ENCODE peak calls at places on chromosomes 3 and 15, in four cellular contexts. Q, J, U and O are unnamed samples.

GRCh38 chr15:92443381-92443780 is 49.7 kb downstream of the ST8SIA2 start:
- DNase-seq in Q (no peak), J (no peak), U (no peak), O (no peak)

GRCh38 chr3:127304121-127304744 is 16.4 kb upstream of the PRR20G start:
- DNase-seq in Q (no peak), J (no peak), U (no peak), O (no peak)

GRCh38 chr3:53709256-53709655 is 137.0 kb downstream of the CHDH start:
- DNase-seq in Q (no peak), J (no peak), U (no peak), O (no peak)

GRCh38 chr3:43753743-43754142 is 63.0 kb downstream of the ABHD5 start:
- DNase-seq in Q (no peak), J (no peak), U (no peak), O (no peak)

GRCh38 chr3:109336272-109336957 is 931 bp downstream of the DPPA4 start:
- DNase-seq in Q (no peak), J (no peak), U (no peak), O (no peak)

GRCh38 chr15:47186071-47186470 is 531.2 kb upstream of the SEMA6D start:
- DNase-seq in Q (no peak), J (no peak), U (no peak), O (no peak)

GRCh38 chr3:139633511-139633910 is 44.3 kb downstream of the NMNAT3 start:
- DNase-seq in Q (peak; percentile 17), J (no peak), U (no peak), O (no peak)

GRCh38 chr3:184155644-184156521 is 706 bp downstream of the DVL3 start:
- DNase-seq in Q (no peak), J (peak; percentile 51), U (peak; percentile 25), O (peak; percentile 38)

GRCh38 chr3:15451468-15452113 is 24.2 kb downstream of the EAF1 start:
- DNase-seq in Q (no peak), J (no peak), U (no peak), O (no peak)

GRCh38 chr3:126485956-126486884 is 10.5 kb upstream of the ZXDC start:
- DNase-seq in Q (no peak), J (no peak), U (no peak), O (no peak)

GRCh38 chr3:42873216-42873982 is 2.3 kb downstream of the CYP8B1 start:
- DNase-seq in Q (no peak), J (no peak), U (no peak), O (no peak)

GRCh38 chr3:72187131-72187530 is 402.2 kb upstream of the PROK2 start:
- DNase-seq in Q (no peak), J (no peak), U (no peak), O (no peak)

GRCh38 chr15:72487070-72487797 is 13.1 kb downstream of the ARIH1 start:
- DNase-seq in Q (no peak), J (no peak), U (no peak), O (no peak)

GRCh38 chr3:185150561-185150960 is 2.3 kb downstream of the C3orf70 start:
- DNase-seq in Q (no peak), J (no peak), U (no peak), O (no peak)

GRCh38 chr3:42118762-42119361 is 27.7 kb downstream of the TRAK1 start:
- DNase-seq in Q (peak; percentile 6), J (no peak), U (no peak), O (peak; percentile 22)

GRCh38 chr3:196398782-196399181 is 33.4 kb downstream of the UBXN7 start:
- DNase-seq in Q (no peak), J (no peak), U (no peak), O (no peak)

GRCh38 chr15:76116138-76116885 is 56.5 kb downstream of the TMEM266 start:
- DNase-seq in Q (no peak), J (no peak), U (no peak), O (no peak)

GRCh38 chr3:83514130-83514914 is 1444.5 kb upstream of the CADM2 start:
- DNase-seq in Q (no peak), J (no peak), U (no peak), O (no peak)

GRCh38 chr15:65326109-65326508 is 21.6 kb downstream of the RNU5B-1 start:
- DNase-seq in Q (peak; percentile 30), J (no peak), U (no peak), O (no peak)

GRCh38 chr3:136626448-136626847 is 125.7 kb downstream of the STAG1 start:
- DNase-seq in Q (no peak), J (no peak), U (no peak), O (no peak)

GRCh38 chr3:45509038-45509767 is 85.3 kb upstream of the LIMD1 start:
- DNase-seq in Q (peak; percentile 64), J (no peak), U (no peak), O (peak; percentile 47)

GRCh38 chr3:44948239-44948638 is 27.7 kb downstream of the ZDHHC3 start:
- DNase-seq in Q (no peak), J (no peak), U (no peak), O (no peak)

GRCh38 chr15:70503073-70503745 is 260.1 kb downstream of the UACA start:
- DNase-seq in Q (no peak), J (no peak), U (no peak), O (no peak)

GRCh38 chr3:152175576-152175883 is 93.2 kb upstream of the MBNL1 start:
- DNase-seq in Q (no peak), J (no peak), U (no peak), O (no peak)

GRCh38 chr15:99506399-99506798 is 59.4 kb upstream of the MEF2A start:
- DNase-seq in Q (no peak), J (no peak), U (no peak), O (no peak)

GRCh38 chr3:101284757-101285156 is 35.6 kb downstream of the IMPG2 start:
- DNase-seq in Q (no peak), J (no peak), U (no peak), O (no peak)

GRCh38 chr15:69612112-69612511 is 159.5 kb downstream of the RPLP1 start:
- DNase-seq in Q (no peak), J (no peak), U (no peak), O (no peak)

DNA sequence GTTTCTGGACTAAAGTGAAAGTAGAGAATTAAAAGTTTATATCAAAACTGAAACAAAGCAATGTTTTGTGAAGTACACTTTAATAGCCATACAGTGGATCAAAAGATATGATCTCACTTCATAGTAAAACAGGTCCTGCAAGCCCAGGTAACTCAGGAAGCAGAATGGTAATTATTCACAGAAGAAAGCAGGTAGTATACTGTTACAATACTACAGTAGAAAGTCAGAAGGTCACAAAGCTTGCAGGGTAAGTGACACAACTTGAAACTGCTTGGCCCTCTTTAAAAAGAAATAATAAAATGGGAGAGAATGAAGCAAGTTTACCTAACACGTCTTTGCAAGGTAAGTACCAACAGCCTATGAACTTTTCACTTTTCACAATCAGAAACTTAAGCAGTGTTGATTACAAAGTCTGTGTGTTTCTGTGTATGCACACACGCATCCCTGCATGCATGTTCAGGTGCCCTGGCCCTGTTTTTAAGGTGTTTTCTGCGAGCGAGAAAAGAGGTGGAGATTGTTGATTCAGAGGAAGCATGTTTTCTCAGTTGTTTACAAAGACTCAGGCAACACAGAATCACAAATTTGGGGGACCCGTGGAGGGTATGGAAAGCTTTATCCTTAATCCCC is at the start of gene NAALADL2:
- DNase-seq in Q (no peak), J (no peak), U (no peak), O (no peak)
- H3K27ac ChIP-seq in Q (no peak within 1 kb of the TSS), J (no peak within 1 kb of the TSS), U (no peak within 1 kb of the TSS), O (no peak within 1 kb of the TSS)

DNA sequence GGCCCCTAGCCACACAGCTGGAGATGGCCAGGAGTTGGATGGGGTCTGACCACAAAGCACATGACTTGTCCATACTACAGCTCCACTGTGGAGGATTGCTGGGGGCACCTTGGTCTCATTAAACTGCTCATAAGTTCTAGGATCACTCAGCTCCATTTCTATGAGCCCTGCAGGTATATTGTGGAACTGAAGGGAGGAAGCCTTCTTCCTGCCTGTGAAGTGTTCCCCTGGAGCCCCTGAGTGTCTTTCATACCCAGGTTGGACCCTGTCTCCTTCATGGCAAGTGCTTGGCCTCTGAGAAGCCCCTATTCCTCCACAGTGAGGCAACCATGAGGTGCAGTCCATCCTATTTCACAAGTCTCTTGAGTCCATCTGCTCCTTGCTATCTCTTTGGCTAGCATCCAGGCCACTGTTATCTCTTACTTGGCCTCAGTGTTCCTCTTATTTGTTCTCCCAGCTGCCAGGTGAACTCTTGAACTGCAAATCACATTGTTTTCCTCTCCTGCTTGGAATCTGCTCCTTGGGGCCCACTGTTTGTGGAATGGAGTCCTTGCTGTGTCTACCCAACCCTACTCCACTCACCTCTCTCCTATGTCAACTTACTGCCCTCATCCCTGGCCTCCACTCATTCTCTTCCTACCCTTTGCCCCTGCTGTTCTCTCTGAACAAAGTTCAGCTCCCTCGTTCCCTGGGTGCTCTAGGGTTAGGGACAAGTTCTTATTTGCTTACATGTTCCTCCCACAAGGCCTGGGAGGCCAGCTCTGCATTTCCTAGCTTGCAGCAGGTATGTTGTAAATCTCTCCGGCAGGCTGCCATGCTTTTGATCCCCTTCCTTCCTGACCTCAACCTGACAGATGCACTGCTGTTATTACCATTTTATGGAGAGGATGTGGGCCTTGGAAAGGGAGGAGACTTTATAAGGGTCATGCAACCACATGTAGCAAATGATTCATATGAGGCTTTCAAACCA is 1.2 kb downstream of the ACOX2 start:
- DNase-seq in Q (no peak), J (no peak), U (no peak), O (no peak)
- H3K27ac ChIP-seq in Q (no peak overlapping the region), J (peak overlapping the region; percentile 80), U (no peak overlapping the region), O (no peak overlapping the region)

GRCh38 chr3:195160257-195160898 is 110.6 kb downstream of the XXYLT1 start:
- DNase-seq in Q (no peak), J (no peak), U (no peak), O (no peak)

GRCh38 chr3:195160908-195161434 is 110.0 kb downstream of the XXYLT1 start:
- DNase-seq in Q (no peak), J (no peak), U (no peak), O (no peak)

GRCh38 chr3:195156286-195156890 is 114.6 kb downstream of the XXYLT1 start:
- DNase-seq in Q (no peak), J (no peak), U (no peak), O (peak; percentile 4)

GRCh38 chr3:195159819-195160175 is 111.2 kb downstream of the XXYLT1 start:
- DNase-seq in Q (no peak), J (no peak), U (no peak), O (no peak)

DNA sequence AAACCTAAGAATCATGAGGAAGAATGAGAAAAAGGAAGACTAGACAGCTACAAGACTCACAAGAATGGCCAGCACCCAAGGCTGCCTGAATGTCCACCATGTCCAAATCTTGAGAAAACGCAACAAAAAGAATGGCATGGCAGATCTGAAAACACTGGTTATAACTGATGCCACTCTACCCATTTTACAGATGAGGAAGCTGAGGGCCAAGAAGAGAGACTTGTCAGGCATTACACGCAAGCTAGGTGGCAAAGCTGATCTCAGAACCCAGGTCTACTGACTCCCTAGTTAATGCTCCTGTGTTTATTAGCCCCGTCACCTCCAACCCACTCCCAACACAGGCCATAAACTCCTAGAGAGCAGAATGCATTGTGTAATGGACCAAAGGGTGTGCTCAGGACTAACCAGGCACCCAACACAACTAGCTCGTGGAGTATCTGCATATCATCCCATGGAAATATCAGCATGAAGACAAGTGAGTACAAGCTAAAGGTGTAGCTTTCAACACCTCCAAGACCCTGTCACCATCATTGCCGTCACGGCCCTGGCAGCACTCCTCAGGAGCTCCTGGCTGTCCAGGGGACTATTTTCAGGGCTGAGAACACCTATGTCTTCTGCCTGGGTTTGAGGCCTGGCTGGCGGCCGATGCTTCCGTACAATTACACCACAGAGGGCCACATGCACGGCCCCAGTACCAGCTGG is 111.7 kb downstream of the XXYLT1 start:
- DNase-seq in Q (no peak), J (peak; percentile 55), U (no peak), O (no peak)
- H3K27ac ChIP-seq in Q (no peak overlapping the region), J (no peak overlapping the region), U (no peak overlapping the region), O (no peak overlapping the region)

DNA sequence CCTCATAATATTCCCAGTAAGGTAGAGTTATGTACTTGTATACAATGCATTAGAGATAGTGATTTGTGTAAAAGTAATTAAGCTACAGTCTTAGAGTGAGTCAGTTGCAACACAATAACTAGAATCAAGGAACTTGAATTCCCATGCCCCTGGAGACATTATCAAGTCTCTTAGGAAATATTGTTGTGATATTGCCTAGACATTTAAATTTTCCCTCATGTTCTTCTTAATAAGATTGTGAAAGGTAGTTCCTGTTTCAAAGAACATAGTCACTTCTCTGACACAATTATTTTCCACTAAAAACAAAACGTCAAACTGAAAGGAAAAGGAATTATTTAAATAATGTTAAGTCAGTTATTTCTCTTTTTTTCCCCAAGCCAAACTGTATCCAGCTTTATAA is 12.9 kb upstream of the ATP1B3 start:
- DNase-seq in Q (no peak), J (no peak), U (no peak), O (no peak)
- H3K27ac ChIP-seq in Q (no peak overlapping the region), J (peak overlapping the region; percentile 46), U (no peak overlapping the region), O (no peak overlapping the region)